ENCODE peak calls at places on chromosomes 11 and 22, in eight cellular contexts. One of them, this sample, is unnamed.

GRCh38 chr11:92227954-92228935 is 3.6 kb downstream of the FAT3 start:
- DNase-seq in anterior cingulate cortex: peak; percentile 3
- DNase-seq in C1 segment of cervical spinal cord: no peak
- DNase-seq in activated CD8-positive, alpha-beta memory T cell treated with anti-CD3 and anti-CD28 coated beads, Interleukin-2, amount 50 U/mL, for 48 hours: no peak
- DNase-seq in RWPE1: no peak
- DNase-seq in coronary artery: no peak
- DNase-seq in activated naive CD8-positive, alpha-beta T cell treated with anti-CD3 and anti-CD28 coated beads for 36 hours: no peak
- DNase-seq in DMS79 treated with DMSO at 0.1 percent for 48 hours: peak; percentile 82
- DNase-seq in this sample: no peak

GRCh38 chr11:45092901-45093760 is 53.3 kb upstream of the PRDM11 start:
- DNase-seq in anterior cingulate cortex: no peak
- DNase-seq in C1 segment of cervical spinal cord: no peak
- DNase-seq in activated CD8-positive, alpha-beta memory T cell treated with anti-CD3 and anti-CD28 coated beads, Interleukin-2, amount 50 U/mL, for 48 hours: peak; percentile 69
- DNase-seq in RWPE1: no peak
- DNase-seq in coronary artery: peak; percentile 65
- DNase-seq in activated naive CD8-positive, alpha-beta T cell treated with anti-CD3 and anti-CD28 coated beads for 36 hours: no peak
- DNase-seq in DMS79 treated with DMSO at 0.1 percent for 48 hours: no peak
- DNase-seq in this sample: no peak

GRCh38 chr11:116595305-116595880 is 177.4 kb downstream of the BUD13 start:
- DNase-seq in anterior cingulate cortex: no peak
- DNase-seq in C1 segment of cervical spinal cord: no peak
- DNase-seq in activated CD8-positive, alpha-beta memory T cell treated with anti-CD3 and anti-CD28 coated beads, Interleukin-2, amount 50 U/mL, for 48 hours: no peak
- DNase-seq in RWPE1: no peak
- DNase-seq in coronary artery: no peak
- DNase-seq in activated naive CD8-positive, alpha-beta T cell treated with anti-CD3 and anti-CD28 coated beads for 36 hours: no peak
- DNase-seq in DMS79 treated with DMSO at 0.1 percent for 48 hours: peak; percentile 79
- DNase-seq in this sample: no peak

GRCh38 chr22:19762315-19763140 is 1.9 kb downstream of the TBX1 start:
- DNase-seq in anterior cingulate cortex: no peak
- DNase-seq in C1 segment of cervical spinal cord: no peak
- DNase-seq in activated CD8-positive, alpha-beta memory T cell treated with anti-CD3 and anti-CD28 coated beads, Interleukin-2, amount 50 U/mL, for 48 hours: no peak
- DNase-seq in RWPE1: no peak
- DNase-seq in coronary artery: no peak
- DNase-seq in activated naive CD8-positive, alpha-beta T cell treated with anti-CD3 and anti-CD28 coated beads for 36 hours: no peak
- DNase-seq in DMS79 treated with DMSO at 0.1 percent for 48 hours: no peak
- DNase-seq in this sample: no peak

GRCh38 chr11:48129697-48130395 is 86.8 kb upstream of the OR4B1 start:
- DNase-seq in anterior cingulate cortex: no peak
- DNase-seq in C1 segment of cervical spinal cord: no peak
- DNase-seq in activated CD8-positive, alpha-beta memory T cell treated with anti-CD3 and anti-CD28 coated beads, Interleukin-2, amount 50 U/mL, for 48 hours: no peak
- DNase-seq in RWPE1: no peak
- DNase-seq in coronary artery: no peak
- DNase-seq in activated naive CD8-positive, alpha-beta T cell treated with anti-CD3 and anti-CD28 coated beads for 36 hours: no peak
- DNase-seq in DMS79 treated with DMSO at 0.1 percent for 48 hours: no peak
- DNase-seq in this sample: no peak

GRCh38 chr11:125448136-125448535 is 47.9 kb downstream of the FEZ1 start:
- DNase-seq in anterior cingulate cortex: peak; percentile 72
- DNase-seq in C1 segment of cervical spinal cord: peak; percentile 21
- DNase-seq in activated CD8-positive, alpha-beta memory T cell treated with anti-CD3 and anti-CD28 coated beads, Interleukin-2, amount 50 U/mL, for 48 hours: no peak
- DNase-seq in RWPE1: peak; percentile 30
- DNase-seq in coronary artery: peak; percentile 22
- DNase-seq in activated naive CD8-positive, alpha-beta T cell treated with anti-CD3 and anti-CD28 coated beads for 36 hours: no peak
- DNase-seq in DMS79 treated with DMSO at 0.1 percent for 48 hours: no peak
- DNase-seq in this sample: no peak

GRCh38 chr22:44584256-44584902 is 86.3 kb upstream of the RTL6 start:
- DNase-seq in anterior cingulate cortex: no peak
- DNase-seq in C1 segment of cervical spinal cord: no peak
- DNase-seq in activated CD8-positive, alpha-beta memory T cell treated with anti-CD3 and anti-CD28 coated beads, Interleukin-2, amount 50 U/mL, for 48 hours: no peak
- DNase-seq in RWPE1: no peak
- DNase-seq in coronary artery: peak; percentile 65
- DNase-seq in activated naive CD8-positive, alpha-beta T cell treated with anti-CD3 and anti-CD28 coated beads for 36 hours: no peak
- DNase-seq in DMS79 treated with DMSO at 0.1 percent for 48 hours: no peak
- DNase-seq in this sample: peak; percentile 19

GRCh38 chr11:130915556-130916237 is 582 bp downstream of the SNX19 start:
- DNase-seq in anterior cingulate cortex: peak; percentile 11
- DNase-seq in C1 segment of cervical spinal cord: no peak
- DNase-seq in activated CD8-positive, alpha-beta memory T cell treated with anti-CD3 and anti-CD28 coated beads, Interleukin-2, amount 50 U/mL, for 48 hours: no peak
- DNase-seq in RWPE1: no peak
- DNase-seq in coronary artery: no peak
- DNase-seq in activated naive CD8-positive, alpha-beta T cell treated with anti-CD3 and anti-CD28 coated beads for 36 hours: no peak
- DNase-seq in DMS79 treated with DMSO at 0.1 percent for 48 hours: no peak
- DNase-seq in this sample: no peak

GRCh38 chr22:30694171-30694637 is 470 bp upstream of the OSBP2 start:
- DNase-seq in anterior cingulate cortex: peak; percentile 56
- DNase-seq in C1 segment of cervical spinal cord: peak; percentile 35
- DNase-seq in activated CD8-positive, alpha-beta memory T cell treated with anti-CD3 and anti-CD28 coated beads, Interleukin-2, amount 50 U/mL, for 48 hours: peak; percentile 76
- DNase-seq in RWPE1: peak; percentile 18
- DNase-seq in coronary artery: no peak
- DNase-seq in activated naive CD8-positive, alpha-beta T cell treated with anti-CD3 and anti-CD28 coated beads for 36 hours: peak; percentile 64
- DNase-seq in DMS79 treated with DMSO at 0.1 percent for 48 hours: peak; percentile 56
- DNase-seq in this sample: peak; percentile 68

GRCh38 chr11:117535201-117535869 is 207.7 kb downstream of the CEP164 start:
- DNase-seq in anterior cingulate cortex: peak; percentile 78
- DNase-seq in C1 segment of cervical spinal cord: peak; percentile 65
- DNase-seq in activated CD8-positive, alpha-beta memory T cell treated with anti-CD3 and anti-CD28 coated beads, Interleukin-2, amount 50 U/mL, for 48 hours: no peak
- DNase-seq in RWPE1: no peak
- DNase-seq in coronary artery: no peak
- DNase-seq in activated naive CD8-positive, alpha-beta T cell treated with anti-CD3 and anti-CD28 coated beads for 36 hours: no peak
- DNase-seq in DMS79 treated with DMSO at 0.1 percent for 48 hours: peak; percentile 68
- DNase-seq in this sample: peak; percentile 85

GRCh38 chr22:37848587-37849088 is 581 bp upstream of the EIF3L start:
- DNase-seq in anterior cingulate cortex: no peak
- DNase-seq in C1 segment of cervical spinal cord: no peak
- DNase-seq in activated CD8-positive, alpha-beta memory T cell treated with anti-CD3 and anti-CD28 coated beads, Interleukin-2, amount 50 U/mL, for 48 hours: peak; percentile 58
- DNase-seq in RWPE1: peak; percentile 31
- DNase-seq in coronary artery: no peak
- DNase-seq in activated naive CD8-positive, alpha-beta T cell treated with anti-CD3 and anti-CD28 coated beads for 36 hours: peak; percentile 25
- DNase-seq in DMS79 treated with DMSO at 0.1 percent for 48 hours: no peak
- DNase-seq in this sample: no peak

GRCh38 chr22:49365910-49366309 is 461.8 kb downstream of the BRD1 start:
- DNase-seq in anterior cingulate cortex: no peak
- DNase-seq in C1 segment of cervical spinal cord: no peak
- DNase-seq in activated CD8-positive, alpha-beta memory T cell treated with anti-CD3 and anti-CD28 coated beads, Interleukin-2, amount 50 U/mL, for 48 hours: no peak
- DNase-seq in RWPE1: no peak
- DNase-seq in coronary artery: peak; percentile 31
- DNase-seq in activated naive CD8-positive, alpha-beta T cell treated with anti-CD3 and anti-CD28 coated beads for 36 hours: no peak
- DNase-seq in DMS79 treated with DMSO at 0.1 percent for 48 hours: no peak
- DNase-seq in this sample: no peak

GRCh38 chr22:31343235-31344191 is 2.6 kb downstream of the PATZ1 start:
- DNase-seq in anterior cingulate cortex: peak; percentile 43
- DNase-seq in C1 segment of cervical spinal cord: peak; percentile 42
- DNase-seq in activated CD8-positive, alpha-beta memory T cell treated with anti-CD3 and anti-CD28 coated beads, Interleukin-2, amount 50 U/mL, for 48 hours: peak; percentile 77
- DNase-seq in RWPE1: peak; percentile 33
- DNase-seq in coronary artery: no peak
- DNase-seq in activated naive CD8-positive, alpha-beta T cell treated with anti-CD3 and anti-CD28 coated beads for 36 hours: peak; percentile 50
- DNase-seq in DMS79 treated with DMSO at 0.1 percent for 48 hours: peak; percentile 76
- DNase-seq in this sample: no peak

GRCh38 chr22:24962094-24962493 is 9.6 kb downstream of the KIAA1671 start:
- DNase-seq in anterior cingulate cortex: no peak
- DNase-seq in C1 segment of cervical spinal cord: no peak
- DNase-seq in activated CD8-positive, alpha-beta memory T cell treated with anti-CD3 and anti-CD28 coated beads, Interleukin-2, amount 50 U/mL, for 48 hours: no peak
- DNase-seq in RWPE1: no peak
- DNase-seq in coronary artery: no peak
- DNase-seq in activated naive CD8-positive, alpha-beta T cell treated with anti-CD3 and anti-CD28 coated beads for 36 hours: no peak
- DNase-seq in DMS79 treated with DMSO at 0.1 percent for 48 hours: no peak
- DNase-seq in this sample: no peak

GRCh38 chr11:72753341-72754148 is 1.3 kb upstream of the ARAP1 start:
- DNase-seq in anterior cingulate cortex: peak; percentile 19
- DNase-seq in C1 segment of cervical spinal cord: no peak
- DNase-seq in activated CD8-positive, alpha-beta memory T cell treated with anti-CD3 and anti-CD28 coated beads, Interleukin-2, amount 50 U/mL, for 48 hours: no peak
- DNase-seq in RWPE1: no peak
- DNase-seq in coronary artery: no peak
- DNase-seq in activated naive CD8-positive, alpha-beta T cell treated with anti-CD3 and anti-CD28 coated beads for 36 hours: no peak
- DNase-seq in DMS79 treated with DMSO at 0.1 percent for 48 hours: no peak
- DNase-seq in this sample: no peak